ENCODE peak calls at places on chromosomes 7 and 10, in nine cellular contexts. A is spleen, Z is progenitor cell of endocrine pancreas, K is breast epithelium, C is Calu3, W is foreskin fibroblast, B is HL-60, R is kidney epithelial cell, U is AG10803. I is an unnamed sample.

GRCh38 chr10:34121974-34122282 is 693.2 kb downstream of the PARD3 start:
- DNase-seq in A (no peak), Z (no peak), K (no peak), C (no peak), W (peak), B (no peak), R (no peak), U (no peak), I (no peak)

GRCh38 chr10:102665904-102666509 is 21.7 kb downstream of the TRIM8 start:
- DNase-seq in A (peak), Z (no peak), K (no peak), C (no peak), W (no peak), B (no peak), R (no peak), U (no peak), I (no peak)

GRCh38 chr10:124032982-124033886 is 60.2 kb downstream of the CHST15 start:
- DNase-seq in A (peak), Z (no peak), K (no peak), C (no peak), W (peak), B (no peak), R (no peak), U (peak), I (peak)

GRCh38 chr10:116038259-116038658 is 234.7 kb downstream of the GFRA1 start:
- DNase-seq in A (no peak), Z (no peak), K (no peak), C (no peak), W (peak), B (no peak), R (no peak), U (peak), I (peak)

GRCh38 chr7:229184-229964 is 37.0 kb downstream of the FAM20C start:
- DNase-seq in A (no peak), Z (no peak), K (no peak), C (no peak), W (peak), B (no peak), R (peak), U (peak), I (peak)

GRCh38 chr7:117682681-117683385 is 190.4 kb downstream of the CTTNBP2 start:
- DNase-seq in A (no peak), Z (no peak), K (no peak), C (no peak), W (no peak), B (no peak), R (peak), U (no peak), I (no peak)

GRCh38 chr7:144649120-144649519 is 186.7 kb downstream of the TPK1 start:
- DNase-seq in A (no peak), Z (no peak), K (no peak), C (no peak), W (no peak), B (no peak), R (no peak), U (no peak), I (no peak)

GRCh38 chr10:11921800-11922387 is 98.7 kb downstream of the PROSER2 start:
- DNase-seq in A (peak), Z (no peak), K (no peak), C (no peak), W (no peak), B (no peak), R (no peak), U (no peak), I (no peak)

GRCh38 chr10:116627386-116627933 is 6.7 kb downstream of the PNLIPRP2 start:
- DNase-seq in A (no peak), Z (peak), K (no peak), C (peak), W (no peak), B (no peak), R (no peak), U (no peak), I (no peak)

GRCh38 chr10:69818676-69819239 is 17.1 kb downstream of the COL13A1 start:
- DNase-seq in A (no peak), Z (no peak), K (no peak), C (no peak), W (no peak), B (no peak), R (no peak), U (no peak), I (no peak)

GRCh38 chr7:150378115-150378852 is 846 bp upstream of the ZNF775 start:
- DNase-seq in A (peak), Z (peak), K (peak), C (peak), W (peak), B (peak), R (peak), U (peak), I (peak)

GRCh38 chr7:114973147-114973546 is 51.3 kb downstream of the MDFIC start:
- DNase-seq in A (no peak), Z (no peak), K (no peak), C (no peak), W (peak), B (no peak), R (peak), U (peak), I (no peak)

GRCh38 chr7:142885311-142886230 is at the start of gene TRPV6:
- DNase-seq in A (peak), Z (no peak), K (peak), C (peak), W (no peak), B (no peak), R (no peak), U (no peak), I (no peak)

GRCh38 chr7:280461-280860 is 9.5 kb upstream of the FOXL3 start:
- DNase-seq in A (peak), Z (no peak), K (no peak), C (no peak), W (no peak), B (no peak), R (no peak), U (no peak), I (no peak)

GRCh38 chr10:130138479-130138866 is 2.3 kb downstream of the GLRX3 start:
- DNase-seq in A (no peak), Z (no peak), K (no peak), C (peak), W (peak), B (no peak), R (peak), U (peak), I (peak)

GRCh38 chr7:87398441-87398840 is 53.0 kb downstream of the CROT start:
- DNase-seq in A (no peak), Z (no peak), K (no peak), C (no peak), W (peak), B (no peak), R (peak), U (peak), I (peak)

GRCh38 chr10:3464760-3465405 is 292.3 kb upstream of the PITRM1 start:
- DNase-seq in A (no peak), Z (no peak), K (no peak), C (no peak), W (no peak), B (no peak), R (no peak), U (no peak), I (no peak)

GRCh38 chr7:47088329-47089067 is 493.4 kb downstream of the TNS3 start:
- DNase-seq in A (no peak), Z (peak), K (no peak), C (peak), W (peak), B (peak), R (no peak), U (peak), I (peak)

GRCh38 chr7:148507741-148508285 is 82.8 kb upstream of the C7orf33 start:
- DNase-seq in A (no peak), Z (no peak), K (no peak), C (no peak), W (no peak), B (no peak), R (no peak), U (no peak), I (no peak)

GRCh38 chr7:39464350-39465054 is 101.7 kb upstream of the YAE1 start:
- DNase-seq in A (no peak), Z (no peak), K (no peak), C (no peak), W (no peak), B (no peak), R (no peak), U (no peak), I (no peak)

GRCh38 chr7:7934945-7935344 is 33.7 kb upstream of the GLCCI1 start:
- DNase-seq in A (no peak), Z (no peak), K (no peak), C (no peak), W (no peak), B (no peak), R (no peak), U (no peak), I (no peak)

GRCh38 chr7:151384776-151385625 is 24.8 kb downstream of the WDR86 start:
- DNase-seq in A (peak), Z (no peak), K (no peak), C (no peak), W (no peak), B (no peak), R (no peak), U (no peak), I (no peak)

GRCh38 chr7:44145969-44146897 is 5.1 kb upstream of the MYL7 start:
- DNase-seq in A (peak), Z (peak), K (peak), C (peak), W (peak), B (no peak), R (no peak), U (peak), I (no peak)

GRCh38 chr10:71342850-71343773 is 24.1 kb downstream of the SLC29A3 start:
- DNase-seq in A (no peak), Z (no peak), K (no peak), C (peak), W (peak), B (peak), R (no peak), U (peak), I (peak)

GRCh38 chr10:111944331-111944730 is 239.2 kb downstream of the GPAM start:
- DNase-seq in A (no peak), Z (no peak), K (no peak), C (no peak), W (no peak), B (no peak), R (no peak), U (no peak), I (no peak)

GRCh38 chr7:96998333-96998732 is 7.0 kb upstream of the DLX6 start:
- DNase-seq in A (no peak), Z (no peak), K (no peak), C (no peak), W (no peak), B (no peak), R (no peak), U (no peak), I (no peak)

GRCh38 chr10:24299587-24300258 is 90.8 kb downstream of the KIAA1217 start:
- DNase-seq in A (no peak), Z (no peak), K (no peak), C (no peak), W (no peak), B (no peak), R (peak), U (peak), I (peak)

DNA sequence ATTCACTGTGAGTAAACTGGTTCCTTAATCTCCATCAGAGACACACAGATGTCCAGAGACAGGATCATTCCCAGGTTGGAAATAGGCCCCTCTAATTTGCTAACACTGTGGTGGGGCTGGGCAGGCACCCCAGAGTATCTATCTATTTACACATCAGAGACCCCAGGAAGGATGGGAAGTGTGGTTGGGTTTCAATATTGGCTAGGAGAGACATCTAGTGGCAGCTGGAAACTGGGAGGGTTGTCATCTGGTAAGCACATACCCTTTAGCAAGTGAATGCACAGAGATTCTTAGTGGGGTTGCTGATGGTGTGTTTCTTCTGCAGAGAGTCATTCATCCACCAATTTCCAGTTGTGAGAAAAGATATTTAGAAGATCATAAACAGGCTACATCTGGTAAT is 36.0 kb upstream of the NRG3 start:
- DNase-seq in A (no peak), Z (no peak), K (no peak), C (peak), W (no peak), B (no peak), R (no peak), U (no peak), I (no peak)
- TF ChIP-seq CTCF in A (no peak), Z (peak), K (no peak), C (peak), W (no peak), B (no peak), R (peak), U (no peak), I (no peak)

GRCh38 chr10:119209736-119210355 is 2.5 kb downstream of the GRK5 start:
- DNase-seq in A (no peak), Z (no peak), K (no peak), C (no peak), W (no peak), B (no peak), R (no peak), U (peak), I (no peak)
- TF ChIP-seq CTCF in A (peak), Z (peak), K (no peak), C (no peak), W (no peak), B (no peak), R (no peak), U (no peak), I (no peak)

GRCh38 chr10:132577350-132578005 is 39.9 kb downstream of the INPP5A start:
- DNase-seq in A (no peak), Z (no peak), K (no peak), C (peak), W (no peak), B (no peak), R (no peak), U (no peak), I (no peak)
- TF ChIP-seq CTCF in A (no peak), Z (peak), K (no peak), C (no peak), W (no peak), B (no peak), R (peak), U (peak), I (no peak)

GRCh38 chr7:36827914-36828313 is 103.6 kb upstream of the AOAH start:
- DNase-seq in A (no peak), Z (no peak), K (no peak), C (no peak), W (no peak), B (no peak), R (peak), U (no peak), I (no peak)
- TF ChIP-seq CTCF in A (no peak), Z (no peak), K (no peak), C (no peak), W (no peak), B (no peak), R (no peak), U (no peak), I (no peak)

DNA sequence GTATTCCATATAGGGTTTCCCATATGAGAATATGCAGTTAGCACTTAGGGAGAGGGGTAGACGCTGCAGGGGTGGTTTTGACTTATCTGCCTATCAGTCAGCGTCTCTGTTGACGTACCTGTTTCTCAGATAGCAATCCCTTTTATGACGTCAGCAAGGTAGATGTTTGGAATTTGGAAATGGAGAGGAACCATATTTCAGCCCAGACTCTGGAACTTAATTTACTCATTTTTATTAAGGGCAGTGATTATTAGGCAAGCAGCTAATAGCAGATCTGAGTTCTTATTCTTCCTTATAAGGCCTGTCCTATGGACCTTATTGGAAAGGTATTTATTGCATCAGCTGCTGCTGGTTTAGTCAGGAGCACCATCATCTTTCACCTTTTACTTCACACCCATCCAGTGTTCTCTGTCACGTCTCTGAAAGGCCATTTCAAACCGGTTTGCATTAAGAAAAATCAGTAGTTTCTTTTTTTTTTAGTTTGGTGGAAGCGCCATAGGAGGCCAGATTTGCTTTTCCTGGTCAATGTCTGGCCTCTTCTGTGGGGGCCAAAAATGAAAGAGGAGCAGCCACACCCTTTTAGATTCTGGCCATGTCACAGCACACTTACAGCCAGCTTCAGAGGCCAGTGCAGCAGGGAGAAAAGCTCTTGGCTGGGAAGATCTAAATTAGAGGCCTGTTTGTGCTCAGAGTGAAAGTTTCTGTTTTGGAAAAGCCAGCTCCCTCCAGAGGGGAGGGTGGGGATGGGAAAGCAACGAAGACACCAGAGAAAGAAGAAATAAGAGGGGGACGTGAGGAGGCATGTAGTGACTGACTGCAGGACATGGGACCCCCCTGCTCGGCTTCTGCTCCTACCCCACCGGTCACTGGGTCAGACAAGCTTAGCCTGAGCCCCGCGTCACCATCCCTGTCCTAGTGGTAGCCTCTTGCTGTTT is 146.3 kb downstream of the TCF7L2 start:
- DNase-seq in A (no peak), Z (no peak), K (no peak), C (no peak), W (no peak), B (no peak), R (no peak), U (no peak), I (no peak)
- TF ChIP-seq CTCF in A (no peak), Z (no peak), K (no peak), C (no peak), W (no peak), B (no peak), R (no peak), U (peak), I (no peak)